ENCODE peak calls at places on chromosomes 5 and 9, in four cellular contexts. K is hepatocyte, Z is neural progenitor cell, L is H1. M is an unnamed sample. For H3K9me3 and H3K79me2, the result is how much of the 10 kb centered on the place peaks cover.

GRCh38 chr9:109799792-109800191 is 19.8 kb downstream of the PALM2AKAP2 start:
- DNase-seq in Z (no peak), L (no peak), K (no peak), M (no peak)

GRCh38 chr9:36479086-36479485 is 79.0 kb upstream of the RNF38 start:
- DNase-seq in Z (no peak), L (no peak), K (no peak), M (no peak)

GRCh38 chr9:88818495-88819201 is 172.6 kb upstream of the S1PR3 start:
- DNase-seq in K (no peak), L (no peak), Z (peak), M (no peak)

GRCh38 chr9:78236511-78236950 is 656 bp downstream of the CEP78 start:
- DNase-seq in L (no peak), Z (peak), K (no peak), M (peak)

GRCh38 chr9:95821999-95822398 is 53.5 kb upstream of the ERCC6L2 start:
- DNase-seq in K (no peak), L (no peak), Z (no peak), M (no peak)

GRCh38 chr9:34016149-34016548 is 32.5 kb downstream of the UBAP2 start:
- DNase-seq in K (no peak), L (no peak), Z (no peak), M (no peak)

GRCh38 chr5:56711191-56711590 is 104.2 kb upstream of the MAP3K1 start:
- DNase-seq in Z (no peak), K (no peak), L (no peak), M (no peak)

GRCh38 chr9:127847155-127847463 is 7.3 kb downstream of the ENG start:
- DNase-seq in Z (no peak), L (no peak), K (no peak), M (no peak)

GRCh38 chr5:155628346-155628745 is 614.8 kb downstream of the KIF4B start:
- DNase-seq in L (no peak), K (no peak), Z (no peak), M (no peak)

GRCh38 chr5:124700930-124701458 is 45.4 kb downstream of the ZNF608 start:
- DNase-seq in L (no peak), Z (peak), K (no peak), M (no peak)

GRCh38 chr5:67029481-67029880 is 167.1 kb downstream of the CD180 start:
- DNase-seq in Z (no peak), L (no peak), K (no peak), M (no peak)

GRCh38 chr5:144385597-144385996 is 214.9 kb downstream of the KCTD16 start:
- DNase-seq in K (no peak), L (no peak), Z (no peak), M (no peak)
- H2AFZ ChIP-seq in K (no peak), L (no peak), Z (no peak), M (no peak)

GRCh38 chr9:17246770-17247169 is 111.9 kb downstream of the CNTLN start:
- DNase-seq in Z (no peak), L (no peak), K (no peak), M (no peak)

GRCh38 chr9:17251100-17251499 is 116.3 kb downstream of the CNTLN start:
- DNase-seq in K (no peak), Z (no peak), L (no peak), M (no peak)
- H3K9me3 ChIP-seq in K (under half), Z (under half), L (under half), M (under half)

GRCh38 chr5:151078490-151079262 is 2.2 kb downstream of the TNIP1 start:
- DNase-seq in L (no peak), K (no peak), Z (no peak), M (peak)

GRCh38 chr5:151081426-151082273 is 816 bp upstream of the TNIP1 start:
- DNase-seq in K (peak), L (no peak), Z (no peak), M (no peak)

GRCh38 chr5:151082274-151082902 is 1.6 kb upstream of the TNIP1 start:
- DNase-seq in L (no peak), K (peak), Z (peak), M (no peak)

GRCh38 chr5:151079838-151080619 is 805 bp downstream of the TNIP1 start:
- DNase-seq in K (no peak), L (no peak), Z (no peak), M (no peak)

DNA sequence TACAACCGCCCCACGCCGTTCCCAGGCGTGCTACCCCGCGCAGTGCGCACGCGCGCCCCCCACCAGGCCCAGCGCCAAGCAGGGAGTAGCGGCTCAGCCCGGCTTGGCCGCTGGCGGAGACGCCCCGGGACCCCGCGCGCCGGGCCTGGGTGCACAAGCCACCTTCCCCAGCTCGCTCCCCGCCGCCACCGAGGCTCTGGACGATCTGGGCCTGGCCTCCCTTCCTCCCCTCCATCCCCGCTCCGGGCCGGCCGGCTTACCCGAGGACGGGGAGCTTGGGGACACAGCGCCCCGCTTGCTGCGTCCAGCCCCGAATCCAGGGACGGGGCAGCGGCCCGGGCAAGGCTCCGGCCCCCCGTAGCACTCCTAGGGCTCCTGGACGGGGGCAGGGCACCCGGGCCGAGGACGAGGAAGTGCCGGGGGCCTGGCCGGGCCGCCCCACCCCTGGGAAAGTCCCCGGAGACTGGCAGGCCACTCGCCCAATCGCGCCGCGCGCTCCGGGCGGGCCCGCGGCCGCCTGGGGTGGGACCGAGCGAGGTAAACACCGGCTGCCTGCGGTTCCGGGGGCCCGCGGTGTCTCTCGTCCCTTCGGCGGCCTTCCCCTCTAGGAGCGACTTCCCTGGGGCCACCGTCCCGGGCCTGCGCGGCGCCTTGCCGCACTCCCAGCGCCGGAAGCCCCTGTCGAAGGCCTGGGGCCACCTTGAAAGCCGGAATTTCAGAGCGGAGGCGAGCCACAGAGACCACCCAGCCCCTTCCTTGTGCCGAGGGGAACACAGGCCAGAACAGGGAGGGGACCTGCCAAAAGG is at the start of gene TNIP1:
- DNase-seq in L (peak), K (peak), Z (peak), M (peak)
- H3K79me2 ChIP-seq in L (under half), K (half or more), Z (under half), M (under half)

DNA sequence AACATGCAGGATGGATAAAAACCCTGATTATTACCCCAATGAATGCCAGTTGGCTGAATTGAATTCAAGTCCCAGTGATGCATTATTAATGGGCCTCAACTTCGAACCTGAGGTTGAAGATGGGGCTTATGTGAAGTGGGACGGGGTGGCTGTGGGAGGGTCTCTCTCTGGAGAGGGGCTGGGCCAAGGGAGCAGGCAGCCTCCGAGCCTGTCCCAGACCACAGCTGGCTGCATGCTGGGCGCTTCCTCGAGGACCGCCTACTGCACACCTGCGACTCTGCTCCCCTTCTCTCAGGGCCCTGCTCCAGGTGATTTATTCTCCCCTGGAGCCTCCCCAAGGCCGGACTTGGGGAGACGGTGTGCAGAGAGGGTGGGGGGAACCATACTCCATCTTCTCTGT is 568.3 kb downstream of the CCDC171 start:
- DNase-seq in K (no peak), L (no peak), Z (no peak), M (no peak)
- H2AFZ ChIP-seq in K (peak), L (no peak), Z (no peak), M (no peak)

DNA sequence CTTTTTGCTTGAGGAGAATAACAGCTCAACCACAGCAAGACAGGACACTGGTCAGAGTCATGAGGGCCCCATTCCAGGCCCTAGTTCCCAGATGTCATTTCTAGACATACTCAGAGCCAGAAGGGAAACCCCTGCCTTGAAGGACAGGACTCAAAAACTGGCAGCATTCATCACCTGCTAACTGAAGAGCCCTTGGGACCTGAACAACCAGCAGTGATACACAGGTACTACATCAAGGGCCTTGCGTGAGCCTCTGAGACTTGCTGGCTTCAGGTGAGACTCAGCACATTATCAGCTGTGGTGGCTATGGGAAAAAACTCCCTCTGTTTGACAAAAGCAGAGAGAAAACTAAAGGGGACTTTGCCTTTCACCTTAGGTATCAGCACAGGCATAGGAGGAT is 22.6 kb downstream of the TMEM267 start:
- DNase-seq in Z (no peak), L (no peak), K (no peak), M (no peak)
- H3K9me3 ChIP-seq in Z (under half), L (under half), K (under half), M (under half)

DNA sequence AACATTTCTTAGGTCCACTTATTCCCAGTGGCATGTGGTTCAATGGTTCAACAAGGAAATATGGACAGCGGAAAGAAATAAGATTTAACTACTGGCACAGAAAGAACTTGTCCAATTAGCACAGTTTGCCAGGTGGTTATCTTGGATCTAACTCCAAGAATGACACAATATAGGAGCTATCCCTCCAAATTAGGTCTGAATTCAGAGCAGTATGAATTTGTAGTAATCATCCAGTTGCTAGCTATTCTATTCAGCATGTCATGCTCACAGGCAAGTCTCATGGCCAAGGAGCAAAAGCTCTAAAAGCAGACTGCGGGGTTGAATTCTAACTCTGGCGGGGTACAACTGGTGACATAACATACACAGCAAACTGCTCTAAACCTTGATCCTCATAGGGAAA is 139.2 kb downstream of the SLC24A2 start:
- DNase-seq in L (no peak), K (no peak), Z (no peak), M (no peak)
- H3K79me2 ChIP-seq in L (under half), K (under half), Z (under half), M (under half)

GRCh38 chr9:80233102-80233843 is 661.5 kb downstream of the TLE4 start:
- DNase-seq in K (no peak), Z (no peak), L (no peak), M (no peak)
- H2AFZ ChIP-seq in K (no peak), Z (no peak), L (peak), M (no peak)

GRCh38 chr5:153939101-153939500 is 99.6 kb downstream of the FAM114A2 start:
- DNase-seq in Z (no peak), L (no peak), K (no peak), M (no peak)
- H3K9me3 ChIP-seq in Z (under half), L (under half), K (under half), M (under half)

DNA sequence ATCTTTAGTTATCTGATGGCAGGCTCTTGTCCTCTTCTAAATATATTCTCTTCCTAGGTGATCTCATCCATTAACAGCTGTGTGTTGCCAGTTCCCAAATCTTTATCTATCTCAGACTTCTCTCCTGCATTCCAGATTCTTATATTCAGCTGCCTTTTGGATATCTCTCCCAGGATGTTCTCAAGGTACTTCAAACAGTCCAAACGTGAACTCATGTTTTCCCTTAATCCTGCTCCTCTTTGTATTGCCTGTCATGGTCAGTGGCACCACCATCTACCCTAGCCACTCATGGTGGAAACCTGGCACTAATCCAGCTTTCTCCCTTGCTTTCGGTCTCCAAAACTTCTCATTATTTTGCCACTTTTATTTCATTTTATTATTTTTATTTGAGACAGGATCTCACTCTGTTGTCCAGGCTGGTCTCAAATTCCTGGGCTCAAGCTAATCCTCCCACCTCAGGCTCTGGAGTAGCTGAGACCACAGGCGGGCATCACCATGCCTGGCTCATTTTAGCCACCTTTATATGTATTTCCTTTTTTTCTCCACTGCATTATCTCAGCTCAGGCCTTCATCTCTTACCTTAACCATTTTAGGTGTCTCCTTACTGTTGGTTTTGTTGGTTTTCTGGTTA is 3.8 kb downstream of the ZFYVE16 start:
- DNase-seq in Z (no peak), K (no peak), L (no peak), M (no peak)
- H3K79me2 ChIP-seq in Z (half or more), K (half or more), L (under half), M (under half)

GRCh38 chr9:93976973-93977372 is 21.8 kb upstream of the BARX1 start:
- DNase-seq in L (no peak), K (no peak), Z (no peak), M (no peak)
- H2AFZ ChIP-seq in L (no peak), K (no peak), Z (no peak), M (no peak)